ENCODE peak calls at places on chromosome 10, in eight cellular contexts. H, K, R, T, L, V, U and C are unnamed samples.
A peak's percentile ranks its signal among the peaks of the same experiment; 100 is the strongest.

GRCh38 chr10:79051766-79052165 is 17.0 kb upstream of the ZMIZ1 start:
- DNase-seq in H (no peak), K (no peak), R (no peak), T (no peak), L (no peak), V (no peak), U (no peak), C (no peak)

GRCh38 chr10:48245977-48246376 is 28.5 kb downstream of the FRMPD2 start:
- DNase-seq in H (no peak), K (peak; percentile 16), R (no peak), T (no peak), L (no peak), V (no peak), U (no peak), C (no peak)

GRCh38 chr10:83562381-83562780 is 576.9 kb upstream of the GHITM start:
- DNase-seq in H (no peak), K (no peak), R (peak; percentile 15), T (no peak), L (no peak), V (no peak), U (no peak), C (no peak)

GRCh38 chr10:69633673-69634635 is 3.9 kb downstream of the FAM241B start:
- DNase-seq in H (no peak), K (peak; percentile 28), R (no peak), T (no peak), L (no peak), V (no peak), U (no peak), C (no peak)

GRCh38 chr10:108904163-108904878 is 1019.0 kb downstream of the XPNPEP1 start:
- DNase-seq in H (peak; percentile 2), K (no peak), R (no peak), T (peak; percentile 11), L (no peak), V (no peak), U (no peak), C (no peak)

GRCh38 chr10:133359554-133359971 is 1.7 kb upstream of the FUOM start:
- DNase-seq in H (no peak), K (no peak), R (no peak), T (peak; percentile 59), L (no peak), V (no peak), U (no peak), C (no peak)

GRCh38 chr10:6643962-6644361 is 63.9 kb upstream of the PRKCQ start:
- DNase-seq in H (no peak), K (no peak), R (no peak), T (no peak), L (no peak), V (no peak), U (no peak), C (no peak)

GRCh38 chr10:2366532-2366931 is 629.2 kb upstream of the ADARB2 start:
- DNase-seq in H (no peak), K (no peak), R (no peak), T (no peak), L (no peak), V (no peak), U (no peak), C (no peak)

GRCh38 chr10:71974489-71975011 is 10.4 kb downstream of the CHST3 start:
- DNase-seq in H (peak; percentile 92), K (peak; percentile 46), R (peak; percentile 47), T (no peak), L (peak; percentile 69), V (no peak), U (peak; percentile 13), C (peak; percentile 88)

GRCh38 chr10:43387678-43388032 is 16.2 kb downstream of the FXYD4 start:
- DNase-seq in H (no peak), K (no peak), R (no peak), T (no peak), L (no peak), V (no peak), U (no peak), C (no peak)

GRCh38 chr10:77629775-77630565 is 7.6 kb downstream of the KCNMA1 start:
- DNase-seq in H (peak; percentile 20), K (no peak), R (no peak), T (no peak), L (no peak), V (no peak), U (no peak), C (peak; percentile 33)

GRCh38 chr10:102835007-102835482 is 2.2 kb downstream of the CYP17A1 start:
- DNase-seq in H (peak; percentile 87), K (peak; percentile 80), R (peak; percentile 94), T (peak; percentile 86), L (peak; percentile 80), V (peak; percentile 5), U (peak; percentile 58), C (peak; percentile 43)

GRCh38 chr10:93352638-93353383 is 129.3 kb downstream of the MYOF start:
- DNase-seq in H (peak; percentile 66), K (no peak), R (peak; percentile 17), T (peak; percentile 44), L (no peak), V (no peak), U (no peak), C (peak; percentile 43)

GRCh38 chr10:36802523-36803153 is 322.8 kb upstream of the ANKRD30A start:
- DNase-seq in H (no peak), K (no peak), R (peak; percentile 11), T (peak; percentile 74), L (no peak), V (no peak), U (no peak), C (no peak)

GRCh38 chr10:132961864-132962622 is 19.7 kb upstream of the CFAP46 start:
- DNase-seq in H (peak; percentile 86), K (peak; percentile 90), R (peak; percentile 93), T (peak; percentile 71), L (peak; percentile 83), V (no peak), U (peak; percentile 57), C (no peak)

GRCh38 chr10:86500846-86501245 is 20.7 kb downstream of the WAPL start:
- DNase-seq in H (peak; percentile 64), K (no peak), R (no peak), T (no peak), L (no peak), V (no peak), U (no peak), C (no peak)

GRCh38 chr10:71241114-71241898 is 28.9 kb downstream of the UNC5B start:
- DNase-seq in H (peak; percentile 81), K (no peak), R (no peak), T (peak; percentile 81), L (no peak), V (no peak), U (no peak), C (no peak)

GRCh38 chr10:49527061-49527460 is 11.9 kb downstream of the ERCC6 start:
- DNase-seq in H (peak; percentile 69), K (no peak), R (no peak), T (no peak), L (no peak), V (no peak), U (no peak), C (no peak)

GRCh38 chr10:25072786-25073185 is 56.4 kb downstream of the THNSL1 start:
- DNase-seq in H (no peak), K (no peak), R (no peak), T (no peak), L (no peak), V (no peak), U (no peak), C (no peak)

GRCh38 chr10:72659694-72660093 is 32.2 kb upstream of the MCU start:
- DNase-seq in H (no peak), K (no peak), R (peak; percentile 12), T (no peak), L (no peak), V (no peak), U (no peak), C (peak; percentile 81)